ENCODE peak calls at places on chromosomes 5 and 9, in five cellular contexts. P is GM23338; G is activated T-helper 9 cell treated with anti-CD3 and anti-CD28 coated beads, Interleukin-2, amount 50 U/mL, for 16 hours; Y is DMS153; C is activated T-cell treated with anti-CD3 and anti-CD28 coated beads for 24 hours. B is an unnamed sample.

GRCh38 chr9:76980566-76980965 is 38.9 kb upstream of the FOXB2 start:
- DNase-seq in P (no peak), G (no peak), Y (no peak), C (no peak), B (no peak)

GRCh38 chr9:37029304-37029775 is 4.7 kb downstream of the PAX5 start:
- DNase-seq in P (peak), G (no peak), Y (no peak), C (no peak), B (no peak)

GRCh38 chr5:20088361-20088760 is 100.4 kb upstream of the CDH18 start:
- DNase-seq in P (no peak), G (no peak), Y (no peak), C (no peak), B (no peak)

GRCh38 chr9:38062498-38063362 is 6.3 kb downstream of the SHB start:
- DNase-seq in P (no peak), G (no peak), Y (no peak), C (no peak), B (no peak)

GRCh38 chr5:21152611-21153010 is 1164.6 kb upstream of the CDH18 start:
- DNase-seq in P (no peak), G (no peak), Y (peak), C (no peak), B (no peak)

GRCh38 chr5:171957591-171958251 is 48.7 kb downstream of the FBXW11 start:
- DNase-seq in P (no peak), G (peak), Y (no peak), C (peak), B (no peak)

GRCh38 chr5:55907927-55908326 is 56.8 kb downstream of the IL31RA start:
- DNase-seq in P (no peak), G (no peak), Y (no peak), C (no peak), B (no peak)

GRCh38 chr5:34583167-34583566 is 73.0 kb upstream of the RAI14 start:
- DNase-seq in P (no peak), G (no peak), Y (no peak), C (no peak), B (no peak)

GRCh38 chr5:71939452-71939932 is 167.8 kb upstream of the MAP1B start:
- DNase-seq in P (no peak), G (no peak), Y (no peak), C (no peak), B (no peak)

GRCh38 chr9:78296208-78296892 is 575 bp upstream of the PSAT1 start:
- DNase-seq in P (peak), G (no peak), Y (peak), C (no peak), B (no peak)

GRCh38 chr9:757246-757881 is 84.1 kb upstream of the DMRT1 start:
- DNase-seq in P (peak), G (no peak), Y (no peak), C (no peak), B (no peak)

GRCh38 chr9:89461302-89461701 is 36.6 kb downstream of the SEMA4D start:
- DNase-seq in P (no peak), G (no peak), Y (no peak), C (peak), B (no peak)

GRCh38 chr9:127370147-127370579 is 26.8 kb upstream of the SLC2A8 start:
- DNase-seq in P (no peak), G (no peak), Y (no peak), C (no peak), B (no peak)

GRCh38 chr5:101689306-101689705 is 606.8 kb downstream of the SLCO4C1 start:
- DNase-seq in P (no peak), G (no peak), Y (no peak), C (no peak), B (no peak)

GRCh38 chr5:13276143-13276542 is 668.3 kb downstream of the DNAH5 start:
- DNase-seq in P (no peak), G (no peak), Y (no peak), C (no peak), B (no peak)

GRCh38 chr5:72452515-72453259 is 54.5 kb downstream of the ZNF366 start:
- DNase-seq in P (no peak), G (no peak), Y (no peak), C (no peak), B (no peak)